ENCODE peak calls at places on chromosomes 5 and 9, in eight cellular contexts. Y is mammary epithelial cell; K is transverse colon; W is body of pancreas; X is CD8-positive, alpha-beta T cell; G is upper lobe of right lung; D is tibial artery; O is OCI-LY7. V is an unnamed sample.

GRCh38 chr5:74161171-74161570 is 479.4 kb downstream of the ENC1 start:
- DNase-seq in Y (no peak), K (no peak), W (no peak), X (no peak), G (no peak), D (no peak), O (no peak), V (no peak)

GRCh38 chr5:7317751-7318150 is 78.2 kb upstream of the ADCY2 start:
- DNase-seq in Y (no peak), K (no peak), W (no peak), X (no peak), G (no peak), D (no peak), O (no peak), V (no peak)

GRCh38 chr5:169971780-169972179 is 8.5 kb downstream of the INSYN2B start:
- DNase-seq in Y (no peak), K (no peak), W (no peak), X (no peak), G (no peak), D (no peak), O (no peak), V (no peak)

GRCh38 chr9:4581861-4582565 is 80.1 kb upstream of the PLPP6 start:
- DNase-seq in Y (no peak), K (no peak), W (no peak), X (no peak), G (no peak), D (no peak), O (no peak), V (no peak)

GRCh38 chr5:108472237-108472636 is 90.3 kb upstream of the FBXL17 start:
- DNase-seq in Y (no peak), K (no peak), W (no peak), X (no peak), G (no peak), D (no peak), O (no peak), V (no peak)

GRCh38 chr9:89786650-89787049 is 181.8 kb downstream of the GADD45G start:
- DNase-seq in Y (no peak), K (peak), W (peak), X (no peak), G (no peak), D (peak), O (no peak), V (no peak)

GRCh38 chr5:32545102-32545847 is 40.1 kb upstream of the SUB1 start:
- DNase-seq in Y (no peak), K (no peak), W (no peak), X (no peak), G (no peak), D (no peak), O (no peak), V (no peak)

GRCh38 chr5:144352732-144353317 is 182.2 kb downstream of the KCTD16 start:
- DNase-seq in Y (no peak), K (no peak), W (peak), X (no peak), G (no peak), D (no peak), O (no peak), V (no peak)

GRCh38 chr9:23825143-23825531 is 903 bp downstream of the ELAVL2 start:
- DNase-seq in Y (peak), K (no peak), W (no peak), X (no peak), G (no peak), D (no peak), O (no peak), V (no peak)

GRCh38 chr9:78903581-78903980 is 606.7 kb downstream of the PSAT1 start:
- DNase-seq in Y (peak), K (no peak), W (no peak), X (no peak), G (no peak), D (no peak), O (no peak), V (peak)

GRCh38 chr5:149427374-149427773 is 48.3 kb upstream of the IL17B start:
- DNase-seq in Y (no peak), K (no peak), W (no peak), X (no peak), G (no peak), D (no peak), O (no peak), V (no peak)

GRCh38 chr9:105858284-105858683 is 163.9 kb downstream of the TMEM38B start:
- DNase-seq in Y (no peak), K (no peak), W (no peak), X (no peak), G (no peak), D (no peak), O (no peak), V (no peak)

GRCh38 chr9:98495530-98495929 is 213.2 kb downstream of the GABBR2 start:
- DNase-seq in Y (no peak), K (no peak), W (no peak), X (no peak), G (no peak), D (no peak), O (no peak), V (no peak)

GRCh38 chr9:129239946-129240490 is 62.0 kb upstream of the IER5L start:
- DNase-seq in Y (no peak), K (no peak), W (no peak), X (no peak), G (peak), D (peak), O (no peak), V (no peak)

GRCh38 chr5:172724203-172724602 is 46.8 kb downstream of the DUSP1 start:
- DNase-seq in Y (no peak), K (no peak), W (no peak), X (no peak), G (no peak), D (no peak), O (no peak), V (no peak)

GRCh38 chr9:137416006-137416562 is 6.9 kb downstream of the EXD3 start:
- DNase-seq in Y (no peak), K (no peak), W (no peak), X (no peak), G (no peak), D (no peak), O (no peak), V (no peak)

GRCh38 chr5:122112733-122113558 is 16.4 kb upstream of the ZNF474 start:
- DNase-seq in Y (no peak), K (no peak), W (no peak), X (no peak), G (no peak), D (no peak), O (no peak), V (no peak)

GRCh38 chr5:68356623-68357022 is 141.1 kb downstream of the PIK3R1 start:
- DNase-seq in Y (no peak), K (no peak), W (no peak), X (no peak), G (no peak), D (no peak), O (no peak), V (no peak)

GRCh38 chr5:180115326-180116076 is 43.9 kb upstream of the RNF130 start:
- DNase-seq in Y (no peak), K (no peak), W (no peak), X (no peak), G (peak), D (peak), O (no peak), V (no peak)

GRCh38 chr9:134967547-134967930 is 49.8 kb upstream of the FCN1 start:
- DNase-seq in Y (no peak), K (no peak), W (no peak), X (no peak), G (peak), D (no peak), O (no peak), V (peak)

GRCh38 chr5:54603372-54603771 is 85.8 kb downstream of the SNX18 start:
- DNase-seq in Y (no peak), K (no peak), W (no peak), X (no peak), G (no peak), D (no peak), O (no peak), V (no peak)

GRCh38 chr9:131405429-131405828 is 11.5 kb downstream of the PRRC2B start:
- DNase-seq in Y (no peak), K (no peak), W (no peak), X (no peak), G (no peak), D (no peak), O (no peak), V (peak)

GRCh38 chr5:167339205-167339604 is 952.2 kb upstream of the WWC1 start:
- DNase-seq in Y (no peak), K (no peak), W (no peak), X (no peak), G (no peak), D (no peak), O (no peak), V (no peak)

GRCh38 chr5:58156977-58157701 is 302.7 kb downstream of the PLK2 start:
- DNase-seq in Y (peak), K (no peak), W (peak), X (no peak), G (no peak), D (no peak), O (peak), V (peak)

GRCh38 chr5:127938746-127939145 is 144.8 kb upstream of the SLC12A2 start:
- DNase-seq in Y (no peak), K (no peak), W (no peak), X (no peak), G (no peak), D (no peak), O (no peak), V (no peak)

GRCh38 chr9:87664153-87665060 is 61.5 kb upstream of the CTSL start:
- DNase-seq in Y (no peak), K (no peak), W (no peak), X (no peak), G (no peak), D (no peak), O (no peak), V (no peak)

GRCh38 chr9:13397661-13398060 is 118.2 kb upstream of the MPDZ start:
- DNase-seq in Y (no peak), K (no peak), W (no peak), X (no peak), G (no peak), D (no peak), O (no peak), V (no peak)

GRCh38 chr9:35836595-35836994 is 7.6 kb downstream of the TMEM8B start:
- DNase-seq in Y (no peak), K (no peak), W (no peak), X (no peak), G (no peak), D (no peak), O (no peak), V (no peak)

GRCh38 chr9:133449760-133450159 is 10.0 kb upstream of the CACFD1 start:
- DNase-seq in Y (peak), K (peak), W (peak), X (no peak), G (peak), D (no peak), O (no peak), V (no peak)

GRCh38 chr9:15299374-15299939 is 7.6 kb downstream of the TTC39B start:
- DNase-seq in Y (no peak), K (no peak), W (no peak), X (peak), G (no peak), D (no peak), O (peak), V (no peak)

GRCh38 chr5:103474671-103475070 is 87.9 kb downstream of the NUDT12 start:
- DNase-seq in Y (no peak), K (no peak), W (no peak), X (no peak), G (no peak), D (no peak), O (no peak), V (no peak)

GRCh38 chr9:4573634-4574391 is 83.5 kb downstream of the SLC1A1 start:
- DNase-seq in Y (no peak), K (no peak), W (no peak), X (no peak), G (no peak), D (no peak), O (no peak), V (no peak)

GRCh38 chr9:100294806-100295205 is 57.9 kb downstream of the TEX10 start:
- DNase-seq in Y (no peak), K (no peak), W (peak), X (no peak), G (no peak), D (no peak), O (no peak), V (no peak)

GRCh38 chr9:109934499-109935214 is 154.7 kb downstream of the PALM2AKAP2 start:
- DNase-seq in Y (no peak), K (no peak), W (peak), X (no peak), G (no peak), D (no peak), O (no peak), V (no peak)

GRCh38 chr5:39678533-39678932 is 253.8 kb upstream of the DAB2 start:
- DNase-seq in Y (no peak), K (no peak), W (no peak), X (no peak), G (no peak), D (no peak), O (no peak), V (no peak)

GRCh38 chr5:180352976-180353225 is 235 bp downstream of the GFPT2 start:
- DNase-seq in Y (no peak), K (no peak), W (no peak), X (no peak), G (no peak), D (no peak), O (no peak), V (no peak)

DNA sequence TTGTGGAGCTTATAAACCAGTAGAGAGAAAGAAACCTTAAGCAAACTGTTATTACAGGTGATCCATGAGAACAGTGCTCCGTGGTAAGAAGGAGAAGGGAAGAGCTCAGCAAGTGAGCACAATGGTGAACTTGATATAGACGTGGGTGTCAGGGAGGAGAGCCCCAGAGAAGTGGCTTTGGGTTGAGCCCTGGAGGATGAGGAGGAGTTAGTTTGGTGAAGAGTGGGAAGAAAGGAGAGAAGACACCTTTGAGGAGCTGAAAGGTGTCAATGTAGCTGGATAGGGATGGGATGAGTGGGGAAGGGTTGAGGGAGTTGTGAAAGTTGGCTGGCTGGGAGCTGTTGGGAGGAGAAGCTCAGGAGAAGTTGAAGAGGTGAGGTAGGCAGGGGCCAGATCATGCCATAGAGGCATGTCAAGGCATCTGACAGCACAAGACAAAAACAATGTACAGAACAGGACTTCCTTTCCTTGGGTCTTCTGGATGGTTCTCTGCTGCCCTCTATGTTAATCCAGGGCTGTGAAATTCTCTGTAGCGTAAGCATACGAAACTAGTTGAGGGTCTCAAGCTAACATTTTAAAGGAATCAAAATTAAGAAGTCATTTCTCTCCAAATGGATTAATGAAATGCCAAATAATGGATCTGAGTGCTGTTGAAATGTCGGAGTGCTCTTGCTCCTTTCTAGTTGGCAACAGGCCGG is 501.9 kb downstream of the KDM4C start:
- DNase-seq in Y (peak), K (no peak), W (no peak), X (no peak), G (no peak), D (no peak), O (no peak), V (peak)
- TF ChIP-seq CTCF in Y (peak), K (no peak), W (no peak), X (no peak), G (no peak), D (no peak), O (peak), V (peak)

DNA sequence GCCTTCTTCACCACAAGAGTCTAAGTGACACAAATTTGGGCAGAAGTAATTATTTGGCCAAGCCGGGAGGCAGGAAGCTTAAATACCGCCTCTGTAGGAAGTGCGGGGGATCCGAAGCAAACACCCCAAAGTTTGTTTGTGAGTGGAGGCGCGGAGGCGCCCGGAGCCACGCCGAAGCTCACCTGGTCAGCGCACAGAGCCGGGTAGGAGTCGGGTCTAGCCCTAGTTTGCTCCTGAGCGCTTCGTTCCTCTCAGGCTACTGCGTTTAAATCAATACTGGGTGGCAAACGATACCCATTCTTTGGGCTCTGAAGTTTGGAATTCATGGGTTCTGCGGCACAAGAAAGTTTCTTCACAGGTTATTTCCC is 858 bp downstream of the MCC start:
- DNase-seq in Y (peak), K (no peak), W (no peak), X (no peak), G (no peak), D (no peak), O (no peak), V (peak)
- H3K4me3 ChIP-seq in Y (peak), K (peak), W (no peak), X (peak), G (peak), D (peak), O (no peak), V (peak)

GRCh38 chr9:125524522-125524921 is 182.5 kb downstream of the MAPKAP1 start:
- DNase-seq in Y (no peak), K (no peak), W (no peak), X (no peak), G (no peak), D (no peak), O (no peak), V (no peak)
- H3K27ac ChIP-seq in Y (no peak), K (no peak), W (no peak), X (no peak), G (no peak), D (no peak), O (no peak), V (peak)

DNA sequence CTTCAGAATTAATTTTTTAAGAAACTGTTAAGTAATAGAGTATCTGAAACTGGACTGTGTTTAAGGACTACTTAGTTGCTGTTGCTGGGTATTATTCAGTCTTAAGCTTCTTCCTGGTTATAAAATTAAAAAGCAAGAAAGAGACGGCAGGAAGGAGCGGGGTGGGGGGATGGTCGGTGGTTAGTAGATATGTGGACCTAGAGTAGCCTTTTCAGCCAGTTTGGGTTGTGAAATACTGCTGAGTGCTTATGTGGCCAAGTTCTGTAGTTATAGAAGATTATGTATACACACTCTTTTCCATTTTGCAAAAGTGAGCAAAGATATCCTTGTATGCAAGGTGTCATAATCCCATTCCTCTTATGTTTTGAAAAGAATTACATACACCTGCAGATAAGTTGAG is 28.5 kb downstream of the TRIO start:
- DNase-seq in Y (no peak), K (no peak), W (peak), X (no peak), G (no peak), D (no peak), O (no peak), V (peak)
- TF ChIP-seq CTCF in Y (no peak), K (no peak), W (no peak), X (no peak), G (no peak), D (no peak), O (no peak), V (no peak)

GRCh38 chr9:119839888-119840287 is 470.7 kb upstream of the BRINP1 start:
- DNase-seq in Y (no peak), K (no peak), W (no peak), X (no peak), G (no peak), D (no peak), O (no peak), V (no peak)
- H3K4me3 ChIP-seq in Y (no peak), K (no peak), W (no peak), X (no peak), G (no peak), D (no peak), O (no peak), V (no peak)

GRCh38 chr9:75448955-75449354 is 360.6 kb downstream of the OSTF1 start:
- DNase-seq in Y (no peak), K (no peak), W (no peak), X (no peak), G (no peak), D (no peak), O (no peak), V (no peak)
- H3K27ac ChIP-seq in Y (no peak), K (no peak), W (no peak), X (no peak), G (no peak), D (peak), O (no peak), V (no peak)

V was measured in cardiac muscle cell.